ENCODE peak calls at places on chromosomes 7 and 10, in nine cellular contexts. One of them, this sample, is unnamed. For H3K4me1, the result is how much of the 10 kb centered on the place peaks cover.

GRCh38 chr7:36762394-36762793 is 38.1 kb upstream of the AOAH start:
- DNase-seq in upper lobe of right lung: no peak
- DNase-seq in fibroblast of lung: no peak
- DNase-seq in right lobe of liver: no peak
- DNase-seq in H1: no peak
- DNase-seq in ovary: no peak
- DNase-seq in uterus: no peak
- DNase-seq in neural progenitor cell: no peak
- DNase-seq in A673: no peak
- DNase-seq in this sample: no peak

GRCh38 chr7:129707910-129708490 is 96.5 kb downstream of the NRF1 start:
- DNase-seq in upper lobe of right lung: no peak
- DNase-seq in fibroblast of lung: no peak
- DNase-seq in right lobe of liver: no peak
- DNase-seq in H1: no peak
- DNase-seq in ovary: no peak
- DNase-seq in uterus: no peak
- DNase-seq in neural progenitor cell: no peak
- DNase-seq in A673: no peak
- DNase-seq in this sample: no peak

GRCh38 chr7:130446285-130446684 is 5.5 kb upstream of the CEP41 start:
- DNase-seq in upper lobe of right lung: no peak
- DNase-seq in fibroblast of lung: no peak
- DNase-seq in right lobe of liver: no peak
- DNase-seq in H1: no peak
- DNase-seq in ovary: no peak
- DNase-seq in uterus: no peak
- DNase-seq in neural progenitor cell: no peak
- DNase-seq in A673: no peak
- DNase-seq in this sample: no peak

GRCh38 chr7:2997014-2997413 is 46.7 kb downstream of the CARD11 start:
- DNase-seq in upper lobe of right lung: no peak
- DNase-seq in fibroblast of lung: no peak
- DNase-seq in right lobe of liver: no peak
- DNase-seq in H1: no peak
- DNase-seq in ovary: no peak
- DNase-seq in uterus: no peak
- DNase-seq in neural progenitor cell: no peak
- DNase-seq in A673: no peak
- DNase-seq in this sample: no peak

GRCh38 chr10:71812016-71812912 is 38.8 kb downstream of the PSAP start:
- DNase-seq in upper lobe of right lung: peak
- DNase-seq in fibroblast of lung: peak
- DNase-seq in right lobe of liver: peak
- DNase-seq in H1: peak
- DNase-seq in ovary: peak
- DNase-seq in uterus: peak
- DNase-seq in neural progenitor cell: peak
- DNase-seq in A673: peak
- DNase-seq in this sample: peak

GRCh38 chr7:7438851-7439250 is 96.8 kb downstream of the COL28A1 start:
- DNase-seq in upper lobe of right lung: no peak
- DNase-seq in fibroblast of lung: peak
- DNase-seq in right lobe of liver: no peak
- DNase-seq in H1: no peak
- DNase-seq in ovary: no peak
- DNase-seq in uterus: no peak
- DNase-seq in neural progenitor cell: no peak
- DNase-seq in A673: peak
- DNase-seq in this sample: no peak

GRCh38 chr10:61271127-61271780 is 181.9 kb downstream of the TMEM26 start:
- DNase-seq in upper lobe of right lung: no peak
- DNase-seq in fibroblast of lung: peak
- DNase-seq in right lobe of liver: no peak
- DNase-seq in H1: no peak
- DNase-seq in ovary: no peak
- DNase-seq in uterus: no peak
- DNase-seq in neural progenitor cell: no peak
- DNase-seq in A673: peak
- DNase-seq in this sample: no peak

GRCh38 chr10:93859049-93859655 is 34.6 kb upstream of the SLC35G1 start:
- DNase-seq in upper lobe of right lung: no peak
- DNase-seq in fibroblast of lung: peak
- DNase-seq in right lobe of liver: no peak
- DNase-seq in H1: no peak
- DNase-seq in ovary: no peak
- DNase-seq in uterus: no peak
- DNase-seq in neural progenitor cell: peak
- DNase-seq in A673: peak
- DNase-seq in this sample: no peak

GRCh38 chr7:150668472-150668911 is 17.0 kb upstream of the GIMAP2 start:
- DNase-seq in upper lobe of right lung: no peak
- DNase-seq in fibroblast of lung: no peak
- DNase-seq in right lobe of liver: no peak
- DNase-seq in H1: no peak
- DNase-seq in ovary: no peak
- DNase-seq in uterus: no peak
- DNase-seq in neural progenitor cell: no peak
- DNase-seq in A673: no peak
- DNase-seq in this sample: no peak

GRCh38 chr7:40704172-40704571 is 569.4 kb downstream of the SUGCT start:
- DNase-seq in upper lobe of right lung: no peak
- DNase-seq in fibroblast of lung: no peak
- DNase-seq in right lobe of liver: no peak
- DNase-seq in H1: no peak
- DNase-seq in ovary: no peak
- DNase-seq in uterus: no peak
- DNase-seq in neural progenitor cell: no peak
- DNase-seq in A673: no peak
- DNase-seq in this sample: no peak

GRCh38 chr7:45890902-45891461 is 2.7 kb downstream of the IGFBP1 start:
- DNase-seq in upper lobe of right lung: no peak
- DNase-seq in fibroblast of lung: peak
- DNase-seq in right lobe of liver: no peak
- DNase-seq in H1: no peak
- DNase-seq in ovary: no peak
- DNase-seq in uterus: no peak
- DNase-seq in neural progenitor cell: peak
- DNase-seq in A673: peak
- DNase-seq in this sample: no peak

GRCh38 chr10:110737886-110738634 is 93.9 kb downstream of the RBM20 start:
- DNase-seq in upper lobe of right lung: no peak
- DNase-seq in fibroblast of lung: peak
- DNase-seq in right lobe of liver: no peak
- DNase-seq in H1: no peak
- DNase-seq in ovary: no peak
- DNase-seq in uterus: no peak
- DNase-seq in neural progenitor cell: no peak
- DNase-seq in A673: no peak
- DNase-seq in this sample: no peak

GRCh38 chr10:98357208-98357836 is 57.7 kb downstream of the PYROXD2 start:
- DNase-seq in upper lobe of right lung: no peak
- DNase-seq in fibroblast of lung: peak
- DNase-seq in right lobe of liver: no peak
- DNase-seq in H1: no peak
- DNase-seq in ovary: no peak
- DNase-seq in uterus: no peak
- DNase-seq in neural progenitor cell: no peak
- DNase-seq in A673: no peak
- DNase-seq in this sample: no peak

GRCh38 chr10:51302316-51302715 is 228.0 kb downstream of the PRKG1 start:
- DNase-seq in upper lobe of right lung: no peak
- DNase-seq in fibroblast of lung: peak
- DNase-seq in right lobe of liver: no peak
- DNase-seq in H1: no peak
- DNase-seq in ovary: no peak
- DNase-seq in uterus: no peak
- DNase-seq in neural progenitor cell: no peak
- DNase-seq in A673: no peak
- DNase-seq in this sample: no peak

GRCh38 chr10:115950320-115950719 is 322.7 kb downstream of the GFRA1 start:
- DNase-seq in upper lobe of right lung: no peak
- DNase-seq in fibroblast of lung: peak
- DNase-seq in right lobe of liver: no peak
- DNase-seq in H1: no peak
- DNase-seq in ovary: no peak
- DNase-seq in uterus: no peak
- DNase-seq in neural progenitor cell: no peak
- DNase-seq in A673: no peak
- DNase-seq in this sample: no peak

GRCh38 chr7:142889825-142890224 is 4.3 kb upstream of the TRPV6 start:
- DNase-seq in upper lobe of right lung: peak
- DNase-seq in fibroblast of lung: no peak
- DNase-seq in right lobe of liver: peak
- DNase-seq in H1: no peak
- DNase-seq in ovary: no peak
- DNase-seq in uterus: no peak
- DNase-seq in neural progenitor cell: no peak
- DNase-seq in A673: no peak
- DNase-seq in this sample: no peak

GRCh38 chr7:84060760-84061261 is 133.8 kb downstream of the SEMA3A start:
- DNase-seq in upper lobe of right lung: no peak
- DNase-seq in fibroblast of lung: no peak
- DNase-seq in right lobe of liver: no peak
- DNase-seq in H1: no peak
- DNase-seq in ovary: no peak
- DNase-seq in uterus: no peak
- DNase-seq in neural progenitor cell: no peak
- DNase-seq in A673: peak
- DNase-seq in this sample: no peak

GRCh38 chr10:99682752-99683151 is 23.4 kb downstream of the ENTPD7 start:
- DNase-seq in upper lobe of right lung: no peak
- DNase-seq in fibroblast of lung: no peak
- DNase-seq in right lobe of liver: peak
- DNase-seq in H1: no peak
- DNase-seq in ovary: no peak
- DNase-seq in uterus: no peak
- DNase-seq in neural progenitor cell: no peak
- DNase-seq in A673: no peak
- DNase-seq in this sample: no peak
- TF ChIP-seq CTCF in upper lobe of right lung: no peak
- TF ChIP-seq CTCF in fibroblast of lung: no peak
- TF ChIP-seq CTCF in right lobe of liver: peak
- TF ChIP-seq CTCF in H1: peak
- TF ChIP-seq CTCF in ovary: no peak
- TF ChIP-seq CTCF in uterus: no peak
- TF ChIP-seq CTCF in neural progenitor cell: peak
- TF ChIP-seq CTCF in A673: no peak
- TF ChIP-seq CTCF in this sample: no peak

GRCh38 chr10:24713086-24713485 is 10.6 kb downstream of the ARHGAP21 start:
- DNase-seq in upper lobe of right lung: no peak
- DNase-seq in fibroblast of lung: no peak
- DNase-seq in right lobe of liver: no peak
- DNase-seq in H1: no peak
- DNase-seq in ovary: no peak
- DNase-seq in uterus: no peak
- DNase-seq in neural progenitor cell: no peak
- DNase-seq in A673: no peak
- DNase-seq in this sample: no peak
- H3K4me1 ChIP-seq in upper lobe of right lung: under half
- H3K4me1 ChIP-seq in fibroblast of lung: under half
- H3K4me1 ChIP-seq in right lobe of liver: under half
- H3K4me1 ChIP-seq in H1: under half
- H3K4me1 ChIP-seq in ovary: under half
- H3K4me1 ChIP-seq in uterus: under half
- H3K4me1 ChIP-seq in neural progenitor cell: under half
- H3K4me1 ChIP-seq in A673: under half
- H3K4me1 ChIP-seq in this sample: half or more

GRCh38 chr7:111914287-111914686 is 291.9 kb downstream of the DOCK4 start:
- DNase-seq in upper lobe of right lung: no peak
- DNase-seq in fibroblast of lung: no peak
- DNase-seq in right lobe of liver: no peak
- DNase-seq in H1: no peak
- DNase-seq in ovary: no peak
- DNase-seq in uterus: no peak
- DNase-seq in neural progenitor cell: no peak
- DNase-seq in A673: no peak
- DNase-seq in this sample: no peak

GRCh38 chr7:111910656-111911055 is 295.5 kb downstream of the DOCK4 start:
- DNase-seq in upper lobe of right lung: no peak
- DNase-seq in fibroblast of lung: no peak
- DNase-seq in right lobe of liver: no peak
- DNase-seq in H1: no peak
- DNase-seq in ovary: no peak
- DNase-seq in uterus: no peak
- DNase-seq in neural progenitor cell: no peak
- DNase-seq in A673: no peak
- DNase-seq in this sample: no peak

DNA sequence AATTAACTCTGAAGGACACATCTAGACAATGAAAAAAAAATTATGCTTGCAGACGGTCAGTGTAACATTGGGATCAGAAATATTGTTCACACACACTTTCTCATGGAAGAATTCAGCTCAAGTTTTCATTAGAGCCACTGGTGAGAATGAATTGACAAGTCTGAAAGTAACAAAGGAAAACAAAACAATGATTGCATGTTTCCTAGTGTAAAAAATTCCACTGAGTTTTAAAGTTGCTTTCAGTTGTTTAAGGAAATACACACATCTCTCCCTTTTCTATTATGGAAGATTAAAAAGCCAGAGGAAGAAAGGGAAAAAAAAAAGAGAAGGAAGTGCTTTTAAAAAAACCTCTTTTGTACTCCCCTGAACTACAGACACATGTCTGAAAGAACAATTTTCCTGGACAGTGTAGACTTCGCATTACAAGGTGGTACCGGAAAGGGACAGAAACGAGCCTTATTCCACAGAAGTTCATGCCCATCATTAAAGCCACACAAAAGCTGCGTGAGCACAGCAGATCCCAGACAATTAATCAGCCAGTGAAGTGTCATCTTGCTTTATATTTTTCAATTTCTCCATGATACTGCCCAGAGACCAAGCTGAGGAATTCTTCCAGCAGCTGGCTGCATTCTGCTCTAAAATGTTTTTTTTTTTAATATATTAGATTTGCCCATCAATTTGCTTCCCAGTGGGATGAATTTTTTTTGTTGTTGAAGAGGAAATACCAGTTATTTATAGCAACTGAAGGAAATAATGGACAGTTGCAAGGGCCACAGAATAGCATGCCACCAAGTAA is 294.8 kb downstream of the DOCK4 start:
- DNase-seq in upper lobe of right lung: no peak
- DNase-seq in fibroblast of lung: no peak
- DNase-seq in right lobe of liver: no peak
- DNase-seq in H1: no peak
- DNase-seq in ovary: no peak
- DNase-seq in uterus: no peak
- DNase-seq in neural progenitor cell: no peak
- DNase-seq in A673: no peak
- DNase-seq in this sample: no peak
- TF ChIP-seq CTCF in upper lobe of right lung: no peak
- TF ChIP-seq CTCF in fibroblast of lung: no peak
- TF ChIP-seq CTCF in right lobe of liver: no peak
- TF ChIP-seq CTCF in H1: no peak
- TF ChIP-seq CTCF in ovary: no peak
- TF ChIP-seq CTCF in uterus: no peak
- TF ChIP-seq CTCF in neural progenitor cell: no peak
- TF ChIP-seq CTCF in A673: no peak
- TF ChIP-seq CTCF in this sample: no peak

DNA sequence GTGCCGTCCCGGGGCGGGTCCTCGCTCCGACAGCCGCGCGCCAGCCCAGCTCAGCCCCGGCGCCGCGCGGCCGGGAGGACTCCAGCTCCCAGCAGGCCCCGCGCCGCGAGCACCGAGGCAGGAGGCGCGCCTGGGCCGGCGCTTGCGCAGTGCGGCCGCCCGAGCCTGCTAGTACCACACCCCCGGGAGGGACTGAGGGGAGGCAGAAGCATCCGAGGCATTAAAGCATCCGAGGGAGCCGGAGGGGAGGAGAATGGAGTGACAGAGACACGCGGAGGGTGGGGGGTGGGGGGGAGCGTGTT is at the start of gene GRK5:
- DNase-seq in upper lobe of right lung: peak
- DNase-seq in fibroblast of lung: peak
- DNase-seq in right lobe of liver: peak
- DNase-seq in H1: peak
- DNase-seq in ovary: peak
- DNase-seq in uterus: peak
- DNase-seq in neural progenitor cell: peak
- DNase-seq in A673: peak
- DNase-seq in this sample: peak
- H3K4me1 ChIP-seq in upper lobe of right lung: under half
- H3K4me1 ChIP-seq in fibroblast of lung: under half
- H3K4me1 ChIP-seq in right lobe of liver: under half
- H3K4me1 ChIP-seq in H1: under half
- H3K4me1 ChIP-seq in ovary: under half
- H3K4me1 ChIP-seq in uterus: under half
- H3K4me1 ChIP-seq in neural progenitor cell: under half
- H3K4me1 ChIP-seq in A673: under half
- H3K4me1 ChIP-seq in this sample: half or more